ENCODE peak calls at places on chromosomes 2 and 18, in six cellular contexts. N is astrocyte of the spinal cord, F is MCF 10A, D is RWPE2, P is Calu3, I is A673. W is an unnamed sample.

GRCh38 chr2:135997380-135997779 is 12.0 kb upstream of the DARS1 start:
- DNase-seq in D (no peak), P (peak), F (no peak), N (no peak), I (no peak), W (peak)

GRCh38 chr18:37332764-37333420 is 232.7 kb downstream of the CELF4 start:
- DNase-seq in F (no peak), D (no peak), P (no peak), N (no peak), I (no peak), W (no peak)

GRCh38 chr2:143558665-143559064 is 429.4 kb downstream of the ARHGAP15 start:
- DNase-seq in P (no peak), D (no peak), N (peak), F (peak), I (no peak), W (no peak)

GRCh38 chr2:72271766-72272615 is 124.3 kb upstream of the CYP26B1 start:
- DNase-seq in F (peak), P (peak), N (no peak), I (peak), D (no peak), W (no peak)

GRCh38 chr2:98824256-98825042 is 93.5 kb upstream of the MGAT4A start:
- DNase-seq in I (no peak), N (no peak), F (no peak), D (no peak), P (no peak), W (no peak)

GRCh38 chr2:30235859-30236535 is 4.7 kb downstream of the LBH start:
- DNase-seq in I (no peak), F (no peak), N (no peak), P (no peak), D (no peak), W (no peak)

GRCh38 chr2:216108967-216109921 is at the start of gene XRCC5:
- DNase-seq in P (peak), D (peak), I (peak), N (peak), F (peak), W (peak)

GRCh38 chr2:219158586-219158985 is 2.0 kb downstream of the NHEJ1 start:
- DNase-seq in I (no peak), F (no peak), P (no peak), D (no peak), N (no peak), W (no peak)

GRCh38 chr2:197279997-197280756 is 30.4 kb downstream of the ANKRD44 start:
- DNase-seq in D (no peak), I (no peak), F (no peak), N (peak), P (no peak), W (no peak)

GRCh38 chr2:156909983-156910382 is 347.5 kb upstream of the GALNT5 start:
- DNase-seq in I (no peak), P (no peak), N (no peak), F (no peak), D (no peak), W (no peak)

GRCh38 chr2:162072976-162073775 is 839 bp downstream of the DPP4 start:
- DNase-seq in P (peak), I (no peak), N (no peak), F (no peak), D (no peak), W (no peak)

GRCh38 chr2:99656938-99657337 is 167.1 kb upstream of the REV1 start:
- DNase-seq in P (no peak), D (no peak), I (no peak), F (no peak), N (peak), W (no peak)

GRCh38 chr2:6866239-6866745 is 585 bp upstream of the CMPK2 start:
- DNase-seq in D (no peak), I (peak), P (peak), N (peak), F (peak), W (peak)

GRCh38 chr2:37639631-37640030 is 31.8 kb downstream of the CDC42EP3 start:
- DNase-seq in F (no peak), D (no peak), P (no peak), N (no peak), I (no peak), W (no peak)

GRCh38 chr2:68744517-68744916 is 9.9 kb downstream of the ARHGAP25 start:
- DNase-seq in N (no peak), I (no peak), P (no peak), D (no peak), F (peak), W (no peak)

GRCh38 chr18:23538870-23539269 is 35.6 kb downstream of the RMC1 start:
- DNase-seq in N (peak), I (no peak), D (no peak), P (no peak), F (no peak), W (no peak)

GRCh38 chr2:64654993-64655666 is 1.4 kb upstream of the SERTAD2 start:
- DNase-seq in N (peak), P (peak), I (peak), D (no peak), F (no peak), W (no peak)
- TF ChIP-seq CTCF in N (peak), P (no peak), I (peak), D (peak), F (peak), W (no peak)

GRCh38 chr2:16200791-16201190 is 260.4 kb downstream of the MYCN start:
- DNase-seq in D (no peak), P (no peak), I (no peak), F (no peak), N (no peak), W (no peak)
- TF ChIP-seq CTCF in D (no peak), P (no peak), I (no peak), F (no peak), N (no peak), W (no peak)

DNA sequence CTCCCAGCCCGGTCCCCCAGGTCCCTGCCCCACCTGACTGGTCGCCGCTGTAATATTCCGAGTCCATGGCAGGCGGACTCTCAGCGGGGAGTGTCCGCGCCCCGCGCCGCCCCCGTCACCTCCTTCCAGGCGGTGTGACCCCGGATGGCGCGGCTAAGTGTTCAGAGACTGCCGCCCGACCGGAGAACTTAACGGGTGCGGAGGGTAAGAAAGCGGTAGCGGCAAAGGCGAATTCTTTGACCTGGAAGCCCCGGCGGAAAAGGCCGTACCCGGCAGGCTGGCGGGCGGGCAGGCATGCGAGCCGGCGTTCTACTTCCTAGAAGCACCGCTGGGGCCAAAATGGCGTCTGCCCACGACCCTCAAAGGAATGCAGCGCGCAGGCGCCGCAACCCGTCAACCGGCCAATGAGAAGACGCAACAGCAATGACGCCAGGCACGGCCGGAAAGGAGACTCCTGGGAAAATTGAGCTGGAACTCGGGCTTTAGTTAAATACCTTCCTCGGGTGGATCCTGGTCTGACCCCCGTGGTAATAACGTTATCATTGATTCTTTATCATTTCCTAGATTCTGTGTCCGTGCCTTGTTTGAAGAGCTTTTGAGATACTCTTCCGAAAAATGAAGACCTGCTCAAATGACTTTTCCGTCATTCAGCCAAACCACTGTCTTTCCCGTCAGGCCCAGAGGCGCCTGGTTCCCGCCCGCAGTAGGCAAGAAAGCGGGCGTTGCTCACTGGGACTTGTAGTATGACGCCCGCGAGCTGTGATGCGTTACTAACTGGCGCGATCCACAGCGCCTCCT is at the start of gene IWS1:
- DNase-seq in P (peak), F (peak), I (peak), N (peak), D (peak), W (peak)
- TF ChIP-seq CTCF in P (no peak), F (no peak), I (no peak), N (peak), D (peak), W (no peak)

GRCh38 chr2:23326322-23326721 is 58.7 kb upstream of the KLHL29 start:
- DNase-seq in F (no peak), N (no peak), P (no peak), D (no peak), I (no peak), W (no peak)

GRCh38 chr2:23327897-23328296 is 57.1 kb upstream of the KLHL29 start:
- DNase-seq in F (no peak), D (no peak), P (no peak), N (no peak), I (no peak), W (no peak)

GRCh38 chr2:23335550-23335949 is 49.4 kb upstream of the KLHL29 start:
- DNase-seq in N (no peak), P (no peak), F (no peak), D (no peak), I (no peak), W (no peak)

GRCh38 chr2:23324281-23324680 is 60.7 kb upstream of the KLHL29 start:
- DNase-seq in I (no peak), D (no peak), P (no peak), F (no peak), N (no peak), W (no peak)

GRCh38 chr2:23330214-23330613 is 54.8 kb upstream of the KLHL29 start:
- DNase-seq in D (no peak), P (no peak), I (peak), N (no peak), F (peak), W (no peak)
- TF ChIP-seq CTCF in D (no peak), P (no peak), I (peak), N (no peak), F (no peak), W (no peak)

DNA sequence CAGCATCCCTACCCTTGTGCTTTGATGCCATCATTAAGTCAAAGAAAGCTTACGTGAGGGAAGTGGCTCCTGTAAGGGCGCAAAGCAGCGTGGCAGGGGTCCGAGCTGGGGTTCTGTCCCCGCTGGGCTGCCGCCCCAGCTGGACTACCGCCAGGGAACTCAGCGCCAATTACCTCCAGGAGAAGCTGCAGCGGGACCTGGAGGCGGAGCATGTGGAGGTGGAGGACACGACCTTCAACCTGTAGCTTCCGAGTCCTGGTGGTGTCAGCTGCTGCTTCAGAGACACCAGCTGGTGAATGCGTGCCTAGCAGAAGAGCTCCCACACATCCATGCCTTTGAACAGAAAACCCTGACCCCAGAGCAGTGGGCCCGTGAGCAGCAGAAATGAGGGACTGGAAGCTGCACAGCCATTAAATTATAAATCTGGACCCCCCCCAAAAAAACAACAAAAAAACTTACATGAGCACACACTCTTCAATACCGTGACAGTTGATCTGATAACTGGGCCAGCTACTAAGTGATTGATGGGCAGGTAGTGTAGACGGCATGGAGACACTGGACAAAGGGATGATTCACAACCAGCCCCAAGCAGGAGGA is 20.1 kb upstream of the YES1 start:
- DNase-seq in N (no peak), I (peak), P (peak), F (peak), D (no peak), W (no peak)
- TF ChIP-seq CTCF in N (peak), I (peak), P (no peak), F (no peak), D (no peak), W (no peak)

GRCh38 chr2:119123359-119123758 is 35.2 kb downstream of the C1QL2 start:
- DNase-seq in F (no peak), P (no peak), I (no peak), N (no peak), D (no peak), W (no peak)

GRCh38 chr2:119122663-119123062 is 35.9 kb downstream of the C1QL2 start:
- DNase-seq in D (no peak), F (peak), P (no peak), N (no peak), I (no peak), W (no peak)

GRCh38 chr2:119126650-119127049 is 31.9 kb downstream of the C1QL2 start:
- DNase-seq in P (peak), F (peak), D (no peak), I (peak), N (no peak), W (peak)
- TF ChIP-seq CTCF in P (peak), F (peak), D (peak), I (peak), N (peak), W (peak)